ENCODE peak calls at places on chromosome X, in nine cellular contexts. E is BE2C, C is foreskin keratinocyte, U is AG10803, V is bronchial epithelial cell, D is AG09309, A is WTC11, P is astrocyte of the cerebellum, K is activated B cell treated with CpG ODN at 0.5 μM for 24 hours. W is an unnamed sample.

GRCh38 chrX:38816158-38816557 is 14.9 kb downstream of the MID1IP1 start:
- DNase-seq in E (no peak), C (no peak), U (no peak), V (no peak), D (no peak), A (no peak), P (no peak), K (no peak), W (no peak)

GRCh38 chrX:20066968-20067708 is 49.6 kb downstream of the MAP7D2 start:
- DNase-seq in E (peak; percentile 14), C (peak; percentile 45), U (peak; percentile 56), V (peak; percentile 55), D (no peak), A (no peak), P (peak; percentile 41), K (no peak), W (no peak)

GRCh38 chrX:47690175-47690574 is 31.2 kb upstream of the UXT start:
- DNase-seq in E (no peak), C (no peak), U (peak; percentile 26), V (no peak), D (no peak), A (no peak), P (no peak), K (no peak), W (no peak)

GRCh38 chrX:39903937-39904336 is 193.8 kb downstream of the BCOR start:
- DNase-seq in E (no peak), C (peak; percentile 67), U (peak; percentile 74), V (peak; percentile 77), D (no peak), A (no peak), P (peak; percentile 15), K (no peak), W (no peak)

GRCh38 chrX:25277574-25277973 is 261.8 kb upstream of the ARX start:
- DNase-seq in E (no peak), C (no peak), U (no peak), V (no peak), D (no peak), A (no peak), P (no peak), K (no peak), W (no peak)

GRCh38 chrX:138034136-138034535 is 468.2 kb downstream of the ZIC3 start:
- DNase-seq in E (no peak), C (no peak), U (no peak), V (no peak), D (no peak), A (no peak), P (no peak), K (no peak), W (no peak)

GRCh38 chrX:101062171-101062570 is 10.3 kb upstream of the TRMT2B start:
- DNase-seq in E (no peak), C (no peak), U (peak; percentile 72), V (no peak), D (no peak), A (no peak), P (no peak), K (no peak), W (peak; percentile 21)

GRCh38 chrX:28659269-28659668 is 72.0 kb downstream of the IL1RAPL1 start:
- DNase-seq in E (peak; percentile 2), C (no peak), U (no peak), V (no peak), D (no peak), A (peak; percentile 53), P (no peak), K (no peak), W (no peak)

GRCh38 chrX:18654873-18655836 is 16.8 kb downstream of the RS1 start:
- DNase-seq in E (no peak), C (peak; percentile 7), U (no peak), V (no peak), D (no peak), A (no peak), P (peak; percentile 20), K (no peak), W (no peak)

GRCh38 chrX:37867509-37868153 is 20.3 kb upstream of the DYNLT3 start:
- DNase-seq in E (no peak), C (no peak), U (no peak), V (no peak), D (no peak), A (no peak), P (no peak), K (no peak), W (no peak)

GRCh38 chrX:123899701-123900100 is 39.8 kb downstream of the XIAP start:
- DNase-seq in E (no peak), C (peak; percentile 28), U (peak; percentile 4), V (peak; percentile 23), D (no peak), A (no peak), P (no peak), K (no peak), W (no peak)

GRCh38 chrX:17495052-17495451 is 120.1 kb downstream of the NHS start:
- DNase-seq in E (no peak), C (no peak), U (no peak), V (peak; percentile 49), D (no peak), A (no peak), P (no peak), K (no peak), W (no peak)

GRCh38 chrX:12329476-12329875 is 191.2 kb downstream of the FRMPD4 start:
- DNase-seq in E (no peak), C (no peak), U (no peak), V (peak; percentile 10), D (no peak), A (no peak), P (no peak), K (no peak), W (no peak)

GRCh38 chrX:107725761-107726555 is 49.6 kb downstream of the TSC22D3 start:
- DNase-seq in E (no peak), C (no peak), U (no peak), V (peak; percentile 56), D (no peak), A (no peak), P (no peak), K (no peak), W (no peak)

GRCh38 chrX:37796805-37797204 is 16.9 kb downstream of the CYBB start:
- DNase-seq in E (no peak), C (no peak), U (no peak), V (no peak), D (no peak), A (no peak), P (no peak), K (no peak), W (no peak)

GRCh38 chrX:47198026-47198686 is 4.5 kb downstream of the UBA1 start:
- DNase-seq in E (no peak), C (no peak), U (peak; percentile 68), V (no peak), D (no peak), A (no peak), P (no peak), K (no peak), W (no peak)

GRCh38 chrX:110251961-110252360 is 65.9 kb downstream of the AMMECR1 start:
- DNase-seq in E (no peak), C (no peak), U (no peak), V (no peak), D (no peak), A (no peak), P (no peak), K (no peak), W (no peak)

GRCh38 chrX:97026406-97026805 is 142.7 kb downstream of the RPA4 start:
- DNase-seq in E (no peak), C (no peak), U (no peak), V (no peak), D (no peak), A (no peak), P (no peak), K (no peak), W (no peak)

GRCh38 chrX:71372388-71372787 is 6.2 kb downstream of the TAF1 start:
- DNase-seq in E (no peak), C (no peak), U (no peak), V (no peak), D (no peak), A (no peak), P (no peak), K (no peak), W (no peak)

GRCh38 chrX:11750694-11751093 is 7.3 kb upstream of the MSL3 start:
- DNase-seq in E (no peak), C (no peak), U (no peak), V (no peak), D (no peak), A (no peak), P (no peak), K (no peak), W (no peak)

GRCh38 chrX:83916525-83916924 is 55.6 kb downstream of the CYLC1 start:
- DNase-seq in E (peak; percentile 9), C (peak; percentile 4), U (peak; percentile 2), V (peak; percentile 6), D (no peak), A (peak; percentile 34), P (no peak), K (no peak), W (no peak)

GRCh38 chrX:1545776-1546408 is 8.9 kb upstream of the P2RY8 start:
- DNase-seq in E (no peak), C (no peak), U (no peak), V (no peak), D (no peak), A (no peak), P (no peak), K (no peak), W (no peak)

GRCh38 chrX:106401965-106402559 is 209.7 kb upstream of the RADX start:
- DNase-seq in E (no peak), C (no peak), U (no peak), V (no peak), D (no peak), A (no peak), P (no peak), K (no peak), W (no peak)

GRCh38 chrX:106404512-106404911 is 207.3 kb upstream of the RADX start:
- DNase-seq in E (no peak), C (peak; percentile 34), U (no peak), V (peak; percentile 60), D (no peak), A (peak; percentile 9), P (no peak), K (no peak), W (no peak)
- TF ChIP-seq CTCF in E (no peak), C (peak; percentile 54), U (no peak), V (peak; percentile 39), D (peak; percentile 39), A (no peak), P (peak; percentile 19), K (no peak), W (no peak)

GRCh38 chrX:106415276-106415895 is 196.4 kb upstream of the RADX start:
- DNase-seq in E (peak; percentile 4), C (no peak), U (peak; percentile 7), V (peak; percentile 22), D (no peak), A (peak; percentile 10), P (no peak), K (no peak), W (no peak)
- TF ChIP-seq CTCF in E (peak; percentile 46), C (peak; percentile 62), U (peak; percentile 55), V (peak; percentile 54), D (peak; percentile 64), A (peak; percentile 33), P (peak; percentile 72), K (peak; percentile 37), W (peak; percentile 34)

GRCh38 chrX:85627363-85627762 is 247.9 kb upstream of the POF1B start:
- DNase-seq in E (no peak), C (no peak), U (no peak), V (peak; percentile 4), D (no peak), A (no peak), P (no peak), K (no peak), W (no peak)
- TF ChIP-seq CTCF in E (peak; percentile 60), C (no peak), U (peak; percentile 35), V (peak; percentile 24), D (peak; percentile 9), A (no peak), P (no peak), K (no peak), W (no peak)

GRCh38 chrX:99795495-99795894 is 614.6 kb downstream of the PCDH19 start:
- DNase-seq in E (no peak), C (no peak), U (no peak), V (peak; percentile 0), D (no peak), A (no peak), P (no peak), K (no peak), W (no peak)
- TF ChIP-seq CTCF in E (peak; percentile 34), C (no peak), U (no peak), V (no peak), D (peak; percentile 19), A (no peak), P (no peak), K (no peak), W (no peak)

W was measured in AG04449.